ENCODE peak calls at places on chromosomes 12 and 14, in seven cellular contexts. V is HCT116, N is ovary, U is thyroid gland, B is lower leg skin, F is tibial nerve, W is adrenal gland. P is an unnamed sample.

GRCh38 chr14:35607380-35607779 is 73.4 kb downstream of the INSM2 start:
- DNase-seq in V (no peak), N (no peak), U (no peak), B (no peak), F (no peak), W (no peak), P (no peak)

GRCh38 chr14:21099596-21099985 is 1.1 kb upstream of the ZNF219 start:
- DNase-seq in V (no peak), N (no peak), U (no peak), B (no peak), F (no peak), W (no peak), P (no peak)

GRCh38 chr12:2298556-2299195 is 245.9 kb downstream of the CACNA1C start:
- DNase-seq in V (no peak), N (no peak), U (no peak), B (no peak), F (no peak), W (no peak), P (no peak)

GRCh38 chr12:571795-572531 is 91.3 kb downstream of the NINJ2 start:
- DNase-seq in V (peak; percentile 19), N (peak; percentile 37), U (no peak), B (no peak), F (no peak), W (peak; percentile 63), P (peak; percentile 74)

GRCh38 chr14:100533647-100534485 is 53.4 kb downstream of the BEGAIN start:
- DNase-seq in V (no peak), N (peak; percentile 33), U (no peak), B (peak; percentile 13), F (peak; percentile 16), W (peak; percentile 26), P (peak; percentile 19)

GRCh38 chr12:111942557-111942956 is 70.4 kb downstream of the TMEM116 start:
- DNase-seq in V (no peak), N (no peak), U (no peak), B (no peak), F (no peak), W (peak; percentile 35), P (no peak)

GRCh38 chr12:106341086-106341879 is 16.3 kb upstream of the POLR3B start:
- DNase-seq in V (no peak), N (no peak), U (no peak), B (no peak), F (no peak), W (no peak), P (no peak)

GRCh38 chr14:61638595-61639391 is 56.5 kb upstream of the HIF1A start:
- DNase-seq in V (no peak), N (no peak), U (no peak), B (no peak), F (no peak), W (no peak), P (no peak)

GRCh38 chr14:34710006-34710405 is 4.4 kb downstream of the CFL2 start:
- DNase-seq in V (no peak), N (no peak), U (no peak), B (no peak), F (no peak), W (no peak), P (no peak)

GRCh38 chr12:3342051-3342450 is 149.0 kb upstream of the PRMT8 start:
- DNase-seq in V (no peak), N (peak; percentile 45), U (peak; percentile 29), B (no peak), F (no peak), W (no peak), P (peak; percentile 76)

GRCh38 chr14:75711134-75711795 is 50.2 kb downstream of the TTLL5 start:
- DNase-seq in V (peak; percentile 43), N (no peak), U (peak; percentile 51), B (no peak), F (no peak), W (no peak), P (no peak)

GRCh38 chr12:34398706-34399630 is 376.7 kb downstream of the ALG10 start:
- DNase-seq in V (no peak), N (peak; percentile 5), U (no peak), B (peak; percentile 7), F (peak; percentile 2), W (peak; percentile 7), P (peak; percentile 51)

GRCh38 chr14:67332468-67332867 is 27.1 kb downstream of the ATP6V1D start:
- DNase-seq in V (no peak), N (no peak), U (no peak), B (no peak), F (no peak), W (no peak), P (no peak)

GRCh38 chr14:94677747-94678146 is 65.6 kb downstream of the SERPINA3 start:
- DNase-seq in V (no peak), N (no peak), U (no peak), B (no peak), F (no peak), W (no peak), P (no peak)

GRCh38 chr12:121131941-121132341 is 735 bp upstream of the P2RX7 start:
- DNase-seq in V (no peak), N (no peak), U (no peak), B (no peak), F (no peak), W (no peak), P (no peak)

GRCh38 chr12:121127501-121127900 is 5.2 kb upstream of the P2RX7 start:
- DNase-seq in V (no peak), N (no peak), U (no peak), B (no peak), F (no peak), W (no peak), P (no peak)

GRCh38 chr12:121129705-121130147 is 3.0 kb upstream of the P2RX7 start:
- DNase-seq in V (no peak), N (no peak), U (no peak), B (no peak), F (no peak), W (no peak), P (no peak)

GRCh38 chr12:121130866-121131373 is 1.8 kb upstream of the P2RX7 start:
- DNase-seq in V (no peak), N (no peak), U (no peak), B (no peak), F (no peak), W (no peak), P (no peak)

DNA sequence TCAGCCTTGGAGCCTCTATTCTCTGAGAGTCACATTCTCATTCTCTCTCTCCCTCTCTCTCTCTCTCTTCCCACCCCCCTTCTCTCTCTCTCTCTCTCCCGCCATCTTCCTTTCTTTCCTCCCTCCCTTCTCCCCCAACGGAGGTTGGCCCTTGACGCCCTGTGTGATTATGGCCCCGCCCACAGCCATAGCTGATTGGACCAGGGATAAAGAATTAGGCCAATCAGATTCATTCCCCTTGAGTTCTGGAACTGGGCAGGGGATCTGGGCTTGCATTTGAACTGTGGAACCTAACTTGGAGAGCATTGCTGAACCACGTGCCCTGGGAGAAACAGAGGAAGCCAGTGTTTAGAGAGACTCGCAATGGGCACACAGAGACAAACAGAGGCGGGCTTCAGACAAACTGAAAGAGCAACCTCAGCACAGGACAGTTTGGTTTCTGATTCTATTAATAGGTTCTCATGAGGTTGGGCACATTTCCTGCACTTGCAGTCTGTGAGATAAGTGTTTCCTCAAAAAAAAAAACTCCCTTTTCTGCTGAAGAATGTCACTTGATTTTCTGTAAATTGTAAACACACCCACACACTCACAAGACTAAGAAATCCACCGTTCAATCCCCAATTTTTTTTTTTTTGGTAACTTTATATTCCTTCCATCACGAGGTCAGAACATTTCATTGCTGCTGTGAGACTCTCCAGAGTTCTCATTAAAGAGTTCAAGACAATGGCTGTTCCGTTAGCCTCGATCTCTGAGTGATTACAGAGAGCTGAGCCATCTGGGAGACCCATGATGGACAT is 3.6 kb upstream of the P2RX7 start:
- DNase-seq in V (no peak), N (peak; percentile 84), U (peak; percentile 48), B (peak; percentile 81), F (peak; percentile 80), W (peak; percentile 79), P (peak; percentile 88)
- H3K4me3 ChIP-seq in V (no peak overlapping the region), N (no peak overlapping the region), U (no peak overlapping the region), B (no peak overlapping the region), F (peak overlapping the region; percentile 21), W (no peak overlapping the region), P (peak overlapping the region; percentile 35)

DNA sequence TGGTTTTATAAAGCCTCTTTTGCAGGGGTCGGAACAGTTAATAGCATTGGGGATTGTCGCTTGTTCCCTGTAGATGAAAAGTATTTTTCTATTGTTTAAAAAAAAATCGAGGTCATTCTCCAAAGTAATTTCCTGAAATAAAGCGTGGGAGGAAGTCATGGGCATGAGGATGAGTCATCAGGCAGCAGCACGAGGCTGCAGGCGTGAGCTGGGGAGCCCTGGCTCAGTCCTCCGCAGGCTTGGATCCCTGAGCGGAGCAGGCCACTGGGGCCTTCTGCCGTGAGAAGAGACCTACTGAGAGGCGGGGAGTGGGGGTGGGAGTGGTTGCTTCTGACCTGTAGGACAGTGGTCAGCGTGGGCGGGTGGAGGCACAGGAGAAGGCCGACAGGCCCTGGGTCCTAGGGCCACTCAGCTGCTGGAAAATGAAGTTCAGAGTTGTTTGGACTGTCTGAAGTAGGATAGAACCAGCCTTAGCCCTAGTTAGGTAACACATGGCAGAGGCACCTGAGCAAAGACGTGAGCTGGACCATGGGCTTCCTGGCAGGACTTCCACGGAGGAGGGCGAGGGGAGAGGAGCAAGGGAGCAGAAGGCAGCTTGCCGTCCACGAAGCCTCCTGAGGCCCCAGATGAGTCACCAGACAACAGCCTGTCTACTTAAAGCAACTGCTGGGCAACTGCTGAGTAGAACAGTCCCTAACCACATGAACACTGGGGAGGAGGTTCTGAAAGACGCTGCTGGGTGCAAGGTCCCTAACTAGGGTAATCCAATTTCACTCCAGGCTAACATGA is 21.1 kb upstream of the LGALS3 start:
- DNase-seq in V (peak; percentile 91), N (peak; percentile 94), U (peak; percentile 55), B (peak; percentile 91), F (peak; percentile 72), W (peak; percentile 88), P (peak; percentile 93)
- TF ChIP-seq POLR2A in V (no peak), N (peak; percentile 57), U (no peak), B (no peak), F (no peak), W (peak; percentile 65), P (no peak)

DNA sequence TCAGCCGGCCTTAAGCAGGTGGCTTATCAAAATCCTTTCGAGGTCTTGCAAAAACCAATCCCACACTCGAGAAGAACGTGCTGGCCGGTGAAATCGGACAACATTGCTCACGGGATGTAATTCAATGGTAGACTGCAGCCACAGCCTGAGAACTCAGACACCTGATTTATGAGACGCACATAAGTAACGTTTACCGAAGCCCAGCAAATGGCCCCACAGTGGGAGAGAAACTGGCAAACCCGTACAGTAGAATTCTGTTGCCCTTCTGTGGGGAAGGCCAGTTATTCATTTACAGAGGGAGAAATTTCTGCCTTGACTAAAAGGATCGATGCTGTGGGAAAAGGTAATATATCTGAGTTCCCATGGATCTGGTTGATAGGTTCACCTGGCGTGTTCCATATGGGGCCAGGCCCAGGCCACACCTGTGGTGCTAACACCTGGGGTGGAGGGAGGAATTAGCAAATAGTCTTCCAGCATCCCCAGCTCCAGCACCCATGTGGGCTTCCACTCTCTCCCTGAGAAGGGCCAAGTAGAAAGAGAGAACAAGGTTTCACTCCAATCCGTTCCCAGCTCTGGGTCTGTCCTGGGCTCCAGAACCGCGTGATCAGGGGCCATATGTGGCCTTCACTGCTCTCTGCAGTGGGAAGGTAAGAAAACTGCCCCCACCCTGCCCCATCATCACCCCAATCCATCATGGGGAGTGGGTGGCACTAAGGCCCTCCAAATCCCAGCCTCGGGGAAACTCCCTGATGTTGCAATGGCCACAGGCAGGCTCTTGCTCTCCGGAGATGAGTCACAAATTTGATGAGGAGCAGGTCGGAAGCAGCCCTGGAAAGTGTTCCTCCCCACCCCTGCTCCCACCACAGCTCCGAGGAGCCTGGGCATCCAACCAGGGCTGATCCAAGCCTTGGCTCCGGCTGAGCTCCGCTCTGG is 12.7 kb downstream of the BDKRB1 start:
- DNase-seq in V (no peak), N (peak; percentile 27), U (no peak), B (peak; percentile 58), F (peak; percentile 32), W (no peak), P (no peak)
- H3K4me3 ChIP-seq in V (no peak overlapping the region), N (no peak overlapping the region), U (no peak overlapping the region), B (no peak overlapping the region), F (no peak overlapping the region), W (no peak overlapping the region), P (no peak overlapping the region)

GRCh38 chr14:88554458-88555286 is at the start of gene PTPN21:
- DNase-seq in V (no peak), N (peak; percentile 83), U (peak; percentile 85), B (peak; percentile 52), F (peak; percentile 57), W (peak; percentile 81), P (peak; percentile 87)
- TF ChIP-seq POLR2A in V (peak; percentile 27), N (peak; percentile 71), U (no peak), B (no peak), F (peak; percentile 63), W (peak; percentile 73), P (no peak)

P was measured in heart left ventricle.